ENCODE peak calls at places on chromosomes 5 and 9, in five cellular contexts. I is iPS-NIHi11, V is EL, M is EH, P is HL-60. D is an unnamed sample.

GRCh38 chr5:152688561-152689274 is 283.6 kb upstream of the NMUR2 start:
- DNase-seq in I (peak), V (peak), M (peak), P (no peak), D (peak)

GRCh38 chr9:132644251-132644650 is 25.5 kb downstream of the DDX31 start:
- DNase-seq in I (peak), V (no peak), M (no peak), P (no peak), D (no peak)

GRCh38 chr5:1216211-1216917 is 8.8 kb upstream of the SLC6A18 start:
- DNase-seq in I (no peak), V (no peak), M (no peak), P (no peak), D (no peak)

GRCh38 chr9:104094534-104095020 is 468 bp downstream of the SMC2 start:
- DNase-seq in I (peak), V (no peak), M (no peak), P (no peak), D (no peak)

GRCh38 chr5:57082441-57083067 is 91.3 kb upstream of the GPBP1 start:
- DNase-seq in I (no peak), V (peak), M (peak), P (no peak), D (peak)

GRCh38 chr5:129904667-129905466 is 602 bp downstream of the CHSY3 start:
- DNase-seq in I (peak), V (peak), M (peak), P (no peak), D (peak)

GRCh38 chr9:86764230-86765039 is 182.9 kb downstream of the GAS1 start:
- DNase-seq in I (no peak), V (no peak), M (no peak), P (peak), D (no peak)

GRCh38 chr9:6968271-6968670 is 210.5 kb downstream of the KDM4C start:
- DNase-seq in I (no peak), V (no peak), M (peak), P (no peak), D (peak)

GRCh38 chr5:123610665-123611406 is 98.9 kb downstream of the CSNK1G3 start:
- DNase-seq in I (peak), V (peak), M (peak), P (peak), D (peak)

GRCh38 chr5:93364386-93364785 is 216.6 kb downstream of the NR2F1-AS1 start:
- DNase-seq in I (no peak), V (no peak), M (no peak), P (no peak), D (no peak)

GRCh38 chr5:148913985-148914421 is 87.6 kb downstream of the ADRB2 start:
- DNase-seq in I (peak), V (peak), M (peak), P (no peak), D (peak)

GRCh38 chr9:70405808-70406445 is 8.5 kb downstream of the KLF9 start:
- DNase-seq in I (no peak), V (no peak), M (no peak), P (no peak), D (peak)

GRCh38 chr5:179182601-179183000 is 122.4 kb downstream of the ZNF354C start:
- DNase-seq in I (no peak), V (no peak), M (no peak), P (no peak), D (no peak)

GRCh38 chr9:69236188-69236587 is 62.1 kb downstream of the TJP2 start:
- DNase-seq in I (no peak), V (no peak), M (no peak), P (no peak), D (no peak)

GRCh38 chr5:151051066-151051930 is 29.5 kb downstream of the TNIP1 start:
- DNase-seq in I (peak), V (peak), M (peak), P (peak), D (peak)

GRCh38 chr5:179914032-179914755 is 6.5 kb upstream of the TBC1D9B start:
- DNase-seq in I (no peak), V (peak), M (peak), P (peak), D (peak)

GRCh38 chr9:100354121-100354800 is 1.5 kb upstream of the TEX10 start:
- DNase-seq in I (no peak), V (no peak), M (no peak), P (no peak), D (no peak)

GRCh38 chr5:175840050-175840841 is 31.1 kb upstream of the CPLX2 start:
- DNase-seq in I (no peak), V (no peak), M (peak), P (no peak), D (no peak)

GRCh38 chr9:91773166-91773565 is 176.9 kb downstream of the ROR2 start:
- DNase-seq in I (no peak), V (no peak), M (no peak), P (no peak), D (no peak)

GRCh38 chr5:161547573-161548471 is 1.3 kb upstream of the GABRB2 start:
- DNase-seq in I (peak), V (no peak), M (no peak), P (no peak), D (peak)

GRCh38 chr5:144844086-144844485 is 673.4 kb downstream of the KCTD16 start:
- DNase-seq in I (no peak), V (peak), M (peak), P (no peak), D (no peak)

GRCh38 chr5:96624631-96625030 is 37.5 kb upstream of the CAST start:
- DNase-seq in I (no peak), V (no peak), M (no peak), P (no peak), D (no peak)

GRCh38 chr9:33310748-33311147 is 20.4 kb downstream of the NFX1 start:
- DNase-seq in I (no peak), V (no peak), M (no peak), P (no peak), D (no peak)

GRCh38 chr5:33257807-33258491 is 182.8 kb upstream of the TARS1 start:
- DNase-seq in I (peak), V (peak), M (peak), P (no peak), D (peak)

GRCh38 chr9:2411459-2412215 is 209.9 kb upstream of the VLDLR start:
- DNase-seq in I (peak), V (peak), M (peak), P (no peak), D (peak)

GRCh38 chr5:71752441-71753190 is 33.5 kb downstream of the CARTPT start:
- DNase-seq in I (no peak), V (no peak), M (no peak), P (no peak), D (no peak)

GRCh38 chr5:91127682-91128081 is 255.4 kb downstream of the ARRDC3 start:
- DNase-seq in I (no peak), V (no peak), M (peak), P (no peak), D (peak)

GRCh38 chr9:92656537-92656925 is 13.4 kb downstream of the IPPK start:
- DNase-seq in I (no peak), V (no peak), M (no peak), P (no peak), D (no peak)

GRCh38 chr5:81450940-81451339 is 57.0 kb upstream of the ACOT12 start:
- DNase-seq in I (peak), V (peak), M (peak), P (no peak), D (peak)

GRCh38 chr5:173970878-173971650 is 17.9 kb upstream of the C5orf47 start:
- DNase-seq in I (no peak), V (no peak), M (no peak), P (no peak), D (no peak)

GRCh38 chr5:42951169-42951846 is 88.8 kb downstream of the ANXA2R start:
- DNase-seq in I (no peak), V (peak), M (peak), P (no peak), D (peak)

GRCh38 chr9:137634016-137634415 is 15.2 kb downstream of the EHMT1 start:
- DNase-seq in I (no peak), V (no peak), M (no peak), P (no peak), D (no peak)

GRCh38 chr9:72577212-72577753 is 55.9 kb downstream of the TMC1 start:
- DNase-seq in I (peak), V (peak), M (peak), P (no peak), D (peak)

GRCh38 chr9:36207016-36207415 is 16.3 kb downstream of the CLTA start:
- DNase-seq in I (no peak), V (peak), M (peak), P (no peak), D (peak)

GRCh38 chr5:52870448-52870847 is 82.7 kb downstream of the ITGA1 start:
- DNase-seq in I (no peak), V (no peak), M (peak), P (no peak), D (no peak)

GRCh38 chr5:29263836-29264235 is 1929.7 kb upstream of the CDH6 start:
- DNase-seq in I (no peak), V (no peak), M (no peak), P (no peak), D (no peak)

GRCh38 chr5:90438100-90438499 is 28.5 kb upstream of the CETN3 start:
- DNase-seq in I (no peak), V (no peak), M (no peak), P (no peak), D (no peak)

GRCh38 chr9:131432597-131433301 is 38.9 kb downstream of the PRRC2B start:
- DNase-seq in I (no peak), V (peak), M (peak), P (no peak), D (peak)

D was measured in astrocyte of the hippocampus.